ENCODE peak calls at places on chromosomes 5 and 9, in nine cellular contexts. G is AG04450, V is fibroblast of lung, P is esophagus squamous epithelium, Y is dorsolateral prefrontal cortex, D is K562, E is HCT116, Q is left ventricle myocardium inferior, N is right atrium auricular region. R is an unnamed sample.

GRCh38 chr5:111699976-111700375 is 57.0 kb downstream of the NREP start:
- DNase-seq in V (peak; percentile 56), D (no peak), P (no peak), Y (no peak), G (no peak), N (no peak), Q (no peak), E (no peak), R (no peak)

GRCh38 chr5:159581502-159582249 is 251.4 kb upstream of the IL12B start:
- DNase-seq in N (no peak), P (no peak), G (peak; percentile 21), E (peak; percentile 94), D (no peak), Y (peak; percentile 33), Q (no peak), V (peak; percentile 95), R (peak; percentile 82)

GRCh38 chr9:7935666-7936065 is 136.1 kb upstream of the DMAC1 start:
- DNase-seq in P (no peak), N (no peak), Q (no peak), D (no peak), G (no peak), V (peak; percentile 41), Y (no peak), E (no peak), R (no peak)

GRCh38 chr5:35374584-35374983 is 144.3 kb upstream of the PRLR start:
- DNase-seq in V (no peak), G (no peak), P (no peak), E (no peak), N (no peak), Y (no peak), Q (no peak), D (no peak), R (no peak)

GRCh38 chr5:39716532-39716971 is 291.8 kb upstream of the DAB2 start:
- DNase-seq in V (peak; percentile 54), Q (no peak), Y (no peak), P (no peak), D (peak; percentile 11), G (no peak), N (no peak), E (peak; percentile 49), R (peak; percentile 74)

GRCh38 chr5:77773734-77774280 is 2.3 kb downstream of the TBCA start:
- DNase-seq in N (no peak), E (no peak), P (no peak), Y (no peak), G (no peak), Q (no peak), D (no peak), V (no peak), R (no peak)

GRCh38 chr9:1869843-1870242 is 145.3 kb upstream of the SMARCA2 start:
- DNase-seq in D (peak; percentile 13), N (no peak), Y (no peak), E (peak; percentile 7), Q (no peak), P (no peak), V (no peak), G (no peak), R (peak; percentile 6)

GRCh38 chr9:94982211-94982610 is 255.7 kb downstream of the AOPEP start:
- DNase-seq in Q (no peak), Y (no peak), D (no peak), P (no peak), V (no peak), G (no peak), N (no peak), E (no peak), R (no peak)

GRCh38 chr5:144004146-144004545 is 166.3 kb downstream of the YIPF5 start:
- DNase-seq in D (no peak), G (no peak), V (peak; percentile 72), P (no peak), N (no peak), Y (no peak), Q (no peak), E (no peak), R (peak; percentile 24)
- H3K4me3 ChIP-seq in D (no peak overlapping the region), G (no peak overlapping the region), V (no peak overlapping the region), P (no peak overlapping the region), N (no peak overlapping the region), Y (no peak overlapping the region), Q (no peak overlapping the region), E (no peak overlapping the region), R (no peak overlapping the region)

GRCh38 chr5:149902177-149902576 is 42.4 kb downstream of the PDE6A start:
- DNase-seq in P (no peak), Y (no peak), N (no peak), Q (no peak), V (no peak), E (no peak), G (no peak), D (no peak), R (no peak)

GRCh38 chr5:149904293-149904886 is 40.2 kb downstream of the PDE6A start:
- DNase-seq in N (no peak), E (no peak), D (no peak), P (no peak), Q (no peak), V (no peak), G (no peak), Y (no peak), R (no peak)

GRCh38 chr5:149903441-149903840 is 41.2 kb downstream of the PDE6A start:
- DNase-seq in Y (no peak), V (no peak), G (no peak), P (no peak), D (no peak), Q (no peak), N (no peak), E (no peak), R (no peak)

GRCh38 chr5:149907828-149908227 is 36.8 kb downstream of the PDE6A start:
- DNase-seq in P (no peak), Q (no peak), V (no peak), E (no peak), Y (no peak), N (no peak), D (no peak), G (no peak), R (no peak)

GRCh38 chr5:149904977-149905376 is 39.6 kb downstream of the PDE6A start:
- DNase-seq in D (no peak), G (no peak), E (no peak), N (no peak), Y (no peak), V (no peak), P (no peak), Q (no peak), R (no peak)
- TF ChIP-seq CTCF in D (peak; percentile 18), G (no peak), E (no peak), N (no peak), Y (no peak), V (no peak), P (no peak), Q (no peak), R (no peak)

GRCh38 chr5:57211039-57211438 is 37.2 kb downstream of the GPBP1 start:
- DNase-seq in P (no peak), Q (no peak), G (no peak), V (no peak), N (no peak), D (no peak), Y (no peak), E (no peak), R (no peak)

GRCh38 chr5:57210633-57211032 is 36.8 kb downstream of the GPBP1 start:
- DNase-seq in V (no peak), P (no peak), N (no peak), E (no peak), Y (no peak), Q (no peak), D (no peak), G (no peak), R (no peak)

GRCh38 chr5:57207007-57207653 is 33.3 kb downstream of the GPBP1 start:
- DNase-seq in Q (no peak), D (no peak), N (no peak), V (no peak), E (no peak), P (no peak), Y (no peak), G (no peak), R (no peak)

GRCh38 chr5:57207681-57208080 is 33.8 kb downstream of the GPBP1 start:
- DNase-seq in D (no peak), P (no peak), V (no peak), N (no peak), G (no peak), Q (peak; percentile 75), E (no peak), Y (no peak), R (no peak)

DNA sequence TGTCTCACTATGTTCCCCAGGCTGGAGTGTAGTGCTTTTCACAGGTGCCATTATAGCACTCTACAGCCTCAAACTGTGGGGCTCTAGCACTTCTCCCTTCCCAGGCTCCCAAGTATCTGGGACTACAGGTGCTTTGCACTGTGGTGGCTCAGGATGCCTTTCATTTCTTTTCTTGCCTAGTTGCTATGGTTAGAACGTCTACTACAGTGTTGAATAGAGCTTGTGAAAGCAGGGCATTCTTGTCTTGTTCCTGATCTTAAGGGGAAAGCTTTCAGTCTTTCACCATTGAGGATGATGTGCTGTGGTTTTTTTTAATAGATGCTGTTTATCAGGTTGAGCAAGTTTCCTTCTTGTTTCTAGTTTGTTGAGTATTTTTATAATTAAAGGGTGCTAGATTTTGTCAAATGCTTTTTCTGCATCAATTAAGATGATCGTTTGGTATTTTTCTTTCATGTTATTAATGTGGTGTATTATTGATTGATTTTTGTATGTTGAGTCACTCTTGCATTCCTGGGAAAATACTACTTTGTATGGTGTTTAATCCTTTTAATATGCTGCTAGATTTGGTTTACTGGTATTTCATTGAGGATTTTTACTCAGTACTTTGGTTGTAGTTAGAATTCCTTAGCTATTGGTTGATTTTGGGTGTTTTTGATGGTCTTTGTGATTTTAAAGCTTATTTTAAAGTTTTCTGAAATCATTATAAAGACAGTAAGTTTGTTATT is 35.6 kb downstream of the GPBP1 start:
- DNase-seq in Q (no peak), D (no peak), N (no peak), G (no peak), V (peak; percentile 39), Y (no peak), P (no peak), E (peak; percentile 38), R (peak; percentile 23)
- H3K4me3 ChIP-seq in Q (no peak overlapping the region), D (no peak overlapping the region), N (no peak overlapping the region), G (no peak overlapping the region), V (no peak overlapping the region), Y (no peak overlapping the region), P (no peak overlapping the region), E (peak overlapping the region; percentile 25), R (no peak overlapping the region)

GRCh38 chr5:172906436-172906835 is 52.8 kb upstream of the RPL26L1 start:
- DNase-seq in N (no peak), E (no peak), P (no peak), G (no peak), V (peak; percentile 92), Q (no peak), D (no peak), Y (no peak), R (peak; percentile 57)

GRCh38 chr5:172905771-172906170 is 53.5 kb upstream of the RPL26L1 start:
- DNase-seq in N (no peak), G (no peak), Q (no peak), Y (no peak), V (no peak), E (no peak), P (no peak), D (no peak), R (no peak)

GRCh38 chr5:172907657-172908056 is 51.6 kb upstream of the RPL26L1 start:
- DNase-seq in E (no peak), V (no peak), P (no peak), Q (no peak), Y (no peak), G (no peak), N (no peak), D (no peak), R (no peak)

GRCh38 chr5:172905346-172905756 is 53.9 kb upstream of the RPL26L1 start:
- DNase-seq in V (no peak), N (no peak), Q (no peak), Y (no peak), E (no peak), D (no peak), P (no peak), G (no peak), R (no peak)

GRCh38 chr5:172906888-172907287 is 52.3 kb upstream of the RPL26L1 start:
- DNase-seq in E (no peak), Q (no peak), Y (no peak), N (no peak), G (no peak), V (no peak), P (no peak), D (no peak), R (no peak)
- TF ChIP-seq CTCF in E (no peak), Q (no peak), Y (no peak), N (no peak), G (no peak), V (no peak), P (no peak), D (no peak), R (no peak)

R was measured in fibroblast of pulmonary artery.